ENCODE peak calls at places on chromosomes 4 and X, in eight cellular contexts. C is transverse colon, J is Peyer's patch, U is suprapubic skin, I is GM12878, W is IMR-90, L is body of pancreas, A is stomach. Z is an unnamed sample.
A peak's percentile ranks its signal among the peaks of the same experiment; 100 is the strongest.

GRCh38 chr4:36039031-36039430 is 205.3 kb downstream of the ARAP2 start:
- DNase-seq in C (no peak), J (no peak), I (no peak), A (no peak), U (no peak), W (no peak), L (no peak), Z (no peak)

GRCh38 chrX:1492421-1493012 is 39.8 kb upstream of the ASMTL start:
- DNase-seq in J (peak; percentile 32), U (no peak), C (no peak), I (no peak), L (no peak), W (no peak), A (no peak), Z (peak; percentile 39)

GRCh38 chrX:52262195-52262546 is 77.5 kb downstream of the MAGED4 start:
- DNase-seq in W (no peak), C (no peak), L (no peak), J (no peak), I (no peak), A (no peak), U (no peak), Z (no peak)

GRCh38 chrX:37998586-37999267 is 7.6 kb upstream of the SYTL5 start:
- DNase-seq in A (no peak), W (peak; percentile 80), L (no peak), I (no peak), J (no peak), C (no peak), U (no peak), Z (no peak)

GRCh38 chr4:68683034-68683433 is 12.6 kb upstream of the UGT2B15 start:
- DNase-seq in L (peak; percentile 75), J (no peak), U (no peak), C (no peak), A (no peak), W (no peak), I (no peak), Z (no peak)

GRCh38 chr4:55553442-55553841 is 6.7 kb upstream of the CLOCK start:
- DNase-seq in I (no peak), A (peak; percentile 32), U (no peak), C (peak; percentile 38), L (peak; percentile 32), W (no peak), J (peak; percentile 66), Z (peak; percentile 81)

GRCh38 chr4:67131224-67131623 is 414.1 kb downstream of the CENPC start:
- DNase-seq in C (no peak), U (no peak), W (no peak), J (no peak), I (no peak), A (no peak), L (no peak), Z (no peak)

GRCh38 chrX:79117078-79117477 is 27.4 kb upstream of the GPR174 start:
- DNase-seq in W (no peak), U (no peak), J (no peak), L (no peak), I (no peak), A (no peak), C (no peak), Z (no peak)

GRCh38 chrX:100449696-100450606 is 39.9 kb upstream of the PCDH19 start:
- DNase-seq in J (no peak), I (no peak), A (no peak), W (no peak), C (peak; percentile 11), U (peak; percentile 60), L (no peak), Z (no peak)

GRCh38 chrX:39414290-39414847 is 613.1 kb downstream of the MID1IP1 start:
- DNase-seq in I (no peak), J (no peak), U (no peak), W (no peak), A (no peak), C (no peak), L (no peak), Z (no peak)

GRCh38 chrX:15719324-15719968 is 18.6 kb upstream of the CA5B start:
- DNase-seq in W (no peak), A (no peak), I (no peak), J (no peak), C (no peak), U (no peak), L (no peak), Z (no peak)

GRCh38 chr4:150395872-150396271 is 186.1 kb upstream of the MAB21L2 start:
- DNase-seq in U (no peak), A (no peak), I (no peak), C (no peak), W (no peak), J (no peak), L (no peak), Z (no peak)

GRCh38 chrX:154596290-154596929 is 11.5 kb downstream of the CTAG1A start:
- DNase-seq in I (no peak), C (no peak), U (peak; percentile 54), A (no peak), J (no peak), W (peak; percentile 16), L (peak; percentile 20), Z (no peak)

GRCh38 chr4:25818293-25819240 is 44.2 kb downstream of the SEL1L3 start:
- DNase-seq in I (no peak), U (no peak), L (no peak), J (no peak), A (no peak), C (no peak), W (peak; percentile 57), Z (no peak)

GRCh38 chr4:174144081-174144480 is 139.4 kb downstream of the FBXO8 start:
- DNase-seq in I (no peak), L (no peak), A (no peak), J (no peak), C (no peak), W (no peak), U (no peak), Z (no peak)

GRCh38 chrX:16603822-16604221 is 46.1 kb upstream of the S100G start:
- DNase-seq in I (no peak), W (no peak), J (no peak), L (no peak), C (no peak), U (no peak), A (no peak), Z (no peak)

GRCh38 chrX:49071877-49072711 is 1.7 kb downstream of the PRAF2 start:
- DNase-seq in J (peak; percentile 68), W (peak; percentile 67), C (peak; percentile 55), A (peak; percentile 87), U (peak; percentile 69), I (no peak), L (peak; percentile 67), Z (peak; percentile 94)

GRCh38 chrX:47796433-47796906 is 40.2 kb upstream of the ZNF81 start:
- DNase-seq in L (no peak), C (no peak), U (no peak), J (no peak), I (no peak), A (no peak), W (peak; percentile 84), Z (no peak)

DNA sequence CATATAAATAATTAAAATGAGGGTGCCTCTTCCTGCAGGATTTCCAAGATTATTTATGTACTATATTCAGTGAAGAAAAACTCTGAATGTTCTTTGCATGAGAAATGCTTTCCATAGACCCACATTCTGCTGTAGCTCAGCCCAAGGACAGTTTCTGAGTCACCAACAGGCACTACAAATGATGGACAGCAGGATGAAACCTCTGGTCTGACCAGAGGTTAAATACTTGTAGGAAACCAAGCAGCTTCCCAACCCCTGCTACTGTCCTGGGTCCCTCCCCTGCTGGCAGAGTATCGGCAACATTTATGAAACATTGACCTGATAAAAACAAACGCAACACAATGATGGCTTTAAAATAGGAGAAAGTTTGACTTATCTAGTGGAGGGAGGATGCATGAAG is 73.1 kb downstream of the CXXC4 start:
- DNase-seq in W (no peak), J (no peak), U (no peak), L (no peak), C (no peak), A (no peak), I (no peak), Z (no peak)
- H3K4me1 ChIP-seq in W (no peaks in the 10 kb centered on the region), J (no peaks in the 10 kb centered on the region), U (peaks cover 8% of the 10 kb centered on the region), L (peaks cover 20% of the 10 kb centered on the region), C (peaks cover 7% of the 10 kb centered on the region), A (no peaks in the 10 kb centered on the region), I (no peaks in the 10 kb centered on the region), Z (no peaks in the 10 kb centered on the region)

GRCh38 chrX:130173190-130173895 is 1.6 kb downstream of the RAB33A start:
- DNase-seq in J (peak; percentile 63), W (peak; percentile 91), A (no peak), U (no peak), C (peak; percentile 54), I (peak; percentile 56), L (no peak), Z (peak; percentile 73)
- TF ChIP-seq POLR2A in J (no peak), W (peak; percentile 53), A (no peak), U (no peak), C (no peak), I (peak; percentile 71), L (no peak), Z (no peak)

GRCh38 chr4:38069271-38069760 is 109.1 kb downstream of the PTTG2 start:
- DNase-seq in L (peak; percentile 85), J (peak; percentile 60), A (peak; percentile 67), U (no peak), W (peak; percentile 89), I (no peak), C (peak; percentile 72), Z (no peak)

GRCh38 chr4:38065900-38066299 is 105.7 kb downstream of the PTTG2 start:
- DNase-seq in L (no peak), W (no peak), J (no peak), C (no peak), U (no peak), A (no peak), I (no peak), Z (no peak)

GRCh38 chr4:38067499-38067898 is 107.3 kb downstream of the PTTG2 start:
- DNase-seq in W (no peak), C (no peak), L (no peak), A (no peak), I (no peak), U (no peak), J (no peak), Z (no peak)

GRCh38 chr4:38065181-38065580 is 105.0 kb downstream of the PTTG2 start:
- DNase-seq in U (no peak), A (no peak), I (no peak), W (no peak), L (no peak), C (no peak), J (no peak), Z (no peak)

GRCh38 chr4:38068107-38068506 is 107.9 kb downstream of the PTTG2 start:
- DNase-seq in L (no peak), A (no peak), C (no peak), I (no peak), W (no peak), U (no peak), J (no peak), Z (no peak)
- H3K4me1 ChIP-seq in L (peaks cover 39% of the 10 kb centered on the region), A (peaks cover 17% of the 10 kb centered on the region), C (peaks cover 13% of the 10 kb centered on the region), I (peaks cover 13% of the 10 kb centered on the region), W (peaks cover 12% of the 10 kb centered on the region), U (peaks cover 23% of the 10 kb centered on the region), J (peaks cover 2% of the 10 kb centered on the region), Z (peaks cover 8% of the 10 kb centered on the region)

DNA sequence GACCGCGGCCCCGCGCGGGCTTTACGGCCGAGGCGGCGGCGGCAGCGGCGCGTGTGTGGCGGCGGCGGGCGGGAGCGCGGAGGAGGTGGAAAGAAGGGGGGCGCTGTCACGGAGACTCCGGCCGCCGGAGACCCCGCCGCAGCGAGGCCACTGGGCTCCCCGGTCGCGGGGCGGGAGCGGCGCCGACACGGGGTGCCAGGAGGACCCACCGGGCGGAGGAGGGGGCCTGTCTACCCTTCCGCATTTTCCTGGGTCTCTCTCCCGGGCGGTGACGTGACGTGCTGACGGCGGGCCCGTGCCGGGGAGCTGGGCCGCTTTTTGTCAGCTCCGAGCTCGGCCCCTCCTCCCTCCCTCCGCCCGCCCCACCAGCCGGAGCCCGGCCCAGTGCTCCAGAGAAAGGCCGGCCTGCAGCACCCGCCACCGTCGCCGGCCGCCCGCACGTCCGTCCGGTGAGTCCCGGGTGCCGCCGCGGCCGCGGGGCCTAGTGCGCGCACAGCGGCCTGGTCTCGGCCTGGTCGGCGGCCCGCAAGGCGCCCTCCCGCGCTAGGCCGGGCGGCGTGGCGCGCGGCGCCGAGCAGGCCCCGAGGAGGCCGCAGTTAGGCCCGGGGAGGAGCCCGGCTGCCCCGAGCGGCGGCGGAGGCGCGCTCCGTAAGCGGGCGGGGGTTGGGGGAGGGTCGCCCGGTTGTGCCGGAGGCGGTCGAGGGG is at the start of gene ZFX:
- DNase-seq in I (no peak), J (peak; percentile 85), L (peak; percentile 79), C (peak; percentile 82), U (peak; percentile 85), A (peak; percentile 77), W (peak; percentile 63), Z (peak; percentile 90)
- TF ChIP-seq POLR2A in I (peak; percentile 70), J (peak; percentile 23), L (peak; percentile 60), C (peak; percentile 53), U (peak; percentile 57), A (no peak), W (peak; percentile 32), Z (no peak)

Z was measured in sigmoid colon.